ENCODE peak calls at places on chromosomes 1 and 21, in seven cellular contexts. One of them, this sample, is unnamed.

GRCh38 chr1:154972517-154973343 is 1.8 kb upstream of the CKS1B start:
- DNase-seq in Right ventricle myocardium superior: peak; percentile 68
- DNase-seq in AG04450: peak; percentile 86
- DNase-seq in MCF 10A: peak; percentile 100
- DNase-seq in NCI-H1694 treated with DMSO at 0.1 percent for 48 hours: no peak
- DNase-seq in activated CD4-positive, alpha-beta T cell treated with anti-CD3 and anti-CD28 coated beads, Interleukin-2, amount 50 U/mL, for 4 hours: no peak
- DNase-seq in type B pancreatic cell: no peak
- DNase-seq in this sample: peak; percentile 52

GRCh38 chr1:58249371-58249728 is 297.2 kb downstream of the OMA1 start:
- DNase-seq in MCF 10A: no peak
- DNase-seq in AG04450: no peak
- DNase-seq in NCI-H1694 treated with DMSO at 0.1 percent for 48 hours: no peak
- DNase-seq in activated CD4-positive, alpha-beta T cell treated with anti-CD3 and anti-CD28 coated beads, Interleukin-2, amount 50 U/mL, for 4 hours: no peak
- DNase-seq in Right ventricle myocardium superior: no peak
- DNase-seq in type B pancreatic cell: no peak
- DNase-seq in this sample: no peak

GRCh38 chr1:48853006-48853405 is 76.3 kb upstream of the BEND5 start:
- DNase-seq in NCI-H1694 treated with DMSO at 0.1 percent for 48 hours: no peak
- DNase-seq in Right ventricle myocardium superior: no peak
- DNase-seq in MCF 10A: peak; percentile 95
- DNase-seq in type B pancreatic cell: no peak
- DNase-seq in AG04450: peak; percentile 11
- DNase-seq in activated CD4-positive, alpha-beta T cell treated with anti-CD3 and anti-CD28 coated beads, Interleukin-2, amount 50 U/mL, for 4 hours: no peak
- DNase-seq in this sample: no peak

GRCh38 chr1:225977937-225978748 is 21.0 kb downstream of the SDE2 start:
- DNase-seq in Right ventricle myocardium superior: no peak
- DNase-seq in activated CD4-positive, alpha-beta T cell treated with anti-CD3 and anti-CD28 coated beads, Interleukin-2, amount 50 U/mL, for 4 hours: no peak
- DNase-seq in MCF 10A: no peak
- DNase-seq in type B pancreatic cell: no peak
- DNase-seq in AG04450: no peak
- DNase-seq in NCI-H1694 treated with DMSO at 0.1 percent for 48 hours: no peak
- DNase-seq in this sample: no peak

GRCh38 chr1:218304281-218305039 is 19.4 kb downstream of the RRP15 start:
- DNase-seq in activated CD4-positive, alpha-beta T cell treated with anti-CD3 and anti-CD28 coated beads, Interleukin-2, amount 50 U/mL, for 4 hours: no peak
- DNase-seq in type B pancreatic cell: no peak
- DNase-seq in NCI-H1694 treated with DMSO at 0.1 percent for 48 hours: peak; percentile 4
- DNase-seq in AG04450: no peak
- DNase-seq in Right ventricle myocardium superior: peak; percentile 83
- DNase-seq in MCF 10A: peak; percentile 34
- DNase-seq in this sample: peak; percentile 74

GRCh38 chr21:45532826-45533730 is 9.2 kb downstream of the SLC19A1 start:
- DNase-seq in type B pancreatic cell: peak; percentile 65
- DNase-seq in NCI-H1694 treated with DMSO at 0.1 percent for 48 hours: no peak
- DNase-seq in activated CD4-positive, alpha-beta T cell treated with anti-CD3 and anti-CD28 coated beads, Interleukin-2, amount 50 U/mL, for 4 hours: no peak
- DNase-seq in AG04450: no peak
- DNase-seq in MCF 10A: no peak
- DNase-seq in Right ventricle myocardium superior: peak; percentile 43
- DNase-seq in this sample: peak; percentile 15

GRCh38 chr1:154812911-154813816 is 56.9 kb downstream of the KCNN3 start:
- DNase-seq in activated CD4-positive, alpha-beta T cell treated with anti-CD3 and anti-CD28 coated beads, Interleukin-2, amount 50 U/mL, for 4 hours: no peak
- DNase-seq in AG04450: no peak
- DNase-seq in type B pancreatic cell: no peak
- DNase-seq in NCI-H1694 treated with DMSO at 0.1 percent for 48 hours: no peak
- DNase-seq in MCF 10A: peak; percentile 94
- DNase-seq in Right ventricle myocardium superior: peak; percentile 52
- DNase-seq in this sample: peak; percentile 56

GRCh38 chr1:245153645-245154428 is 948 bp upstream of the KIF26B start:
- DNase-seq in Right ventricle myocardium superior: no peak
- DNase-seq in type B pancreatic cell: peak; percentile 73
- DNase-seq in AG04450: no peak
- DNase-seq in activated CD4-positive, alpha-beta T cell treated with anti-CD3 and anti-CD28 coated beads, Interleukin-2, amount 50 U/mL, for 4 hours: no peak
- DNase-seq in MCF 10A: peak; percentile 33
- DNase-seq in NCI-H1694 treated with DMSO at 0.1 percent for 48 hours: peak; percentile 66
- DNase-seq in this sample: no peak

GRCh38 chr1:25111706-25112105 is 120.6 kb downstream of the SYF2 start:
- DNase-seq in NCI-H1694 treated with DMSO at 0.1 percent for 48 hours: no peak
- DNase-seq in type B pancreatic cell: no peak
- DNase-seq in MCF 10A: no peak
- DNase-seq in Right ventricle myocardium superior: no peak
- DNase-seq in activated CD4-positive, alpha-beta T cell treated with anti-CD3 and anti-CD28 coated beads, Interleukin-2, amount 50 U/mL, for 4 hours: no peak
- DNase-seq in AG04450: no peak
- DNase-seq in this sample: no peak

GRCh38 chr1:6627841-6628545 is 3.3 kb downstream of the THAP3 start:
- DNase-seq in Right ventricle myocardium superior: no peak
- DNase-seq in type B pancreatic cell: no peak
- DNase-seq in MCF 10A: no peak
- DNase-seq in NCI-H1694 treated with DMSO at 0.1 percent for 48 hours: no peak
- DNase-seq in AG04450: no peak
- DNase-seq in activated CD4-positive, alpha-beta T cell treated with anti-CD3 and anti-CD28 coated beads, Interleukin-2, amount 50 U/mL, for 4 hours: no peak
- DNase-seq in this sample: no peak

GRCh38 chr1:220881918-220882891 is 3.0 kb downstream of the HLX start:
- DNase-seq in MCF 10A: peak; percentile 53
- DNase-seq in NCI-H1694 treated with DMSO at 0.1 percent for 48 hours: no peak
- DNase-seq in activated CD4-positive, alpha-beta T cell treated with anti-CD3 and anti-CD28 coated beads, Interleukin-2, amount 50 U/mL, for 4 hours: no peak
- DNase-seq in Right ventricle myocardium superior: peak; percentile 59
- DNase-seq in type B pancreatic cell: no peak
- DNase-seq in AG04450: no peak
- DNase-seq in this sample: no peak

GRCh38 chr1:223147858-223148257 is 4.8 kb upstream of the TLR5 start:
- DNase-seq in MCF 10A: no peak
- DNase-seq in type B pancreatic cell: no peak
- DNase-seq in Right ventricle myocardium superior: no peak
- DNase-seq in NCI-H1694 treated with DMSO at 0.1 percent for 48 hours: peak; percentile 89
- DNase-seq in activated CD4-positive, alpha-beta T cell treated with anti-CD3 and anti-CD28 coated beads, Interleukin-2, amount 50 U/mL, for 4 hours: no peak
- DNase-seq in AG04450: no peak
- DNase-seq in this sample: no peak

GRCh38 chr1:23848673-23849616 is 19.1 kb downstream of the FUCA1 start:
- DNase-seq in AG04450: no peak
- DNase-seq in NCI-H1694 treated with DMSO at 0.1 percent for 48 hours: no peak
- DNase-seq in activated CD4-positive, alpha-beta T cell treated with anti-CD3 and anti-CD28 coated beads, Interleukin-2, amount 50 U/mL, for 4 hours: no peak
- DNase-seq in type B pancreatic cell: no peak
- DNase-seq in MCF 10A: no peak
- DNase-seq in Right ventricle myocardium superior: no peak
- DNase-seq in this sample: no peak

GRCh38 chr1:26921462-26922200 is at the start of gene NUDC:
- DNase-seq in AG04450: peak; percentile 90
- DNase-seq in NCI-H1694 treated with DMSO at 0.1 percent for 48 hours: peak; percentile 83
- DNase-seq in Right ventricle myocardium superior: peak; percentile 98
- DNase-seq in MCF 10A: peak; percentile 97
- DNase-seq in activated CD4-positive, alpha-beta T cell treated with anti-CD3 and anti-CD28 coated beads, Interleukin-2, amount 50 U/mL, for 4 hours: peak; percentile 92
- DNase-seq in type B pancreatic cell: peak; percentile 97
- DNase-seq in this sample: peak; percentile 97

GRCh38 chr1:111517464-111518225 is 14.2 kb upstream of the ADORA3 start:
- DNase-seq in AG04450: no peak
- DNase-seq in MCF 10A: no peak
- DNase-seq in activated CD4-positive, alpha-beta T cell treated with anti-CD3 and anti-CD28 coated beads, Interleukin-2, amount 50 U/mL, for 4 hours: no peak
- DNase-seq in type B pancreatic cell: no peak
- DNase-seq in Right ventricle myocardium superior: no peak
- DNase-seq in NCI-H1694 treated with DMSO at 0.1 percent for 48 hours: no peak
- DNase-seq in this sample: no peak

GRCh38 chr1:218380125-218380977 is 35.2 kb downstream of the TGFB2 start:
- DNase-seq in MCF 10A: peak; percentile 97
- DNase-seq in Right ventricle myocardium superior: no peak
- DNase-seq in NCI-H1694 treated with DMSO at 0.1 percent for 48 hours: no peak
- DNase-seq in activated CD4-positive, alpha-beta T cell treated with anti-CD3 and anti-CD28 coated beads, Interleukin-2, amount 50 U/mL, for 4 hours: no peak
- DNase-seq in AG04450: peak; percentile 72
- DNase-seq in type B pancreatic cell: no peak
- DNase-seq in this sample: no peak

GRCh38 chr1:229070168-229070567 is 200.7 kb upstream of the RAB4A start:
- DNase-seq in type B pancreatic cell: peak; percentile 66
- DNase-seq in activated CD4-positive, alpha-beta T cell treated with anti-CD3 and anti-CD28 coated beads, Interleukin-2, amount 50 U/mL, for 4 hours: no peak
- DNase-seq in Right ventricle myocardium superior: peak; percentile 91
- DNase-seq in AG04450: no peak
- DNase-seq in MCF 10A: peak; percentile 100
- DNase-seq in NCI-H1694 treated with DMSO at 0.1 percent for 48 hours: peak; percentile 13
- DNase-seq in this sample: peak; percentile 87

GRCh38 chr1:4367230-4367629 is 287.2 kb upstream of the AJAP1 start:
- DNase-seq in NCI-H1694 treated with DMSO at 0.1 percent for 48 hours: peak; percentile 76
- DNase-seq in type B pancreatic cell: no peak
- DNase-seq in Right ventricle myocardium superior: no peak
- DNase-seq in MCF 10A: no peak
- DNase-seq in AG04450: no peak
- DNase-seq in activated CD4-positive, alpha-beta T cell treated with anti-CD3 and anti-CD28 coated beads, Interleukin-2, amount 50 U/mL, for 4 hours: no peak
- DNase-seq in this sample: no peak

GRCh38 chr1:218476385-218476784 is 131.2 kb downstream of the TGFB2 start:
- DNase-seq in NCI-H1694 treated with DMSO at 0.1 percent for 48 hours: no peak
- DNase-seq in MCF 10A: peak; percentile 70
- DNase-seq in activated CD4-positive, alpha-beta T cell treated with anti-CD3 and anti-CD28 coated beads, Interleukin-2, amount 50 U/mL, for 4 hours: no peak
- DNase-seq in type B pancreatic cell: no peak
- DNase-seq in Right ventricle myocardium superior: no peak
- DNase-seq in AG04450: peak; percentile 66
- DNase-seq in this sample: no peak

GRCh38 chr1:236142358-236143103 is at the start of gene GPR137B:
- DNase-seq in AG04450: no peak
- DNase-seq in Right ventricle myocardium superior: peak; percentile 68
- DNase-seq in MCF 10A: peak; percentile 69
- DNase-seq in NCI-H1694 treated with DMSO at 0.1 percent for 48 hours: peak; percentile 55
- DNase-seq in type B pancreatic cell: no peak
- DNase-seq in activated CD4-positive, alpha-beta T cell treated with anti-CD3 and anti-CD28 coated beads, Interleukin-2, amount 50 U/mL, for 4 hours: peak; percentile 46
- DNase-seq in this sample: peak; percentile 55

GRCh38 chr1:41955461-41956159 is 36.9 kb upstream of the HIVEP3 start:
- DNase-seq in NCI-H1694 treated with DMSO at 0.1 percent for 48 hours: no peak
- DNase-seq in Right ventricle myocardium superior: no peak
- DNase-seq in MCF 10A: peak; percentile 73
- DNase-seq in AG04450: peak; percentile 61
- DNase-seq in activated CD4-positive, alpha-beta T cell treated with anti-CD3 and anti-CD28 coated beads, Interleukin-2, amount 50 U/mL, for 4 hours: no peak
- DNase-seq in type B pancreatic cell: no peak
- DNase-seq in this sample: no peak

GRCh38 chr21:44299458-44300261 is at the start of gene PFKL:
- DNase-seq in MCF 10A: peak; percentile 54
- DNase-seq in activated CD4-positive, alpha-beta T cell treated with anti-CD3 and anti-CD28 coated beads, Interleukin-2, amount 50 U/mL, for 4 hours: peak; percentile 23
- DNase-seq in NCI-H1694 treated with DMSO at 0.1 percent for 48 hours: no peak
- DNase-seq in type B pancreatic cell: no peak
- DNase-seq in Right ventricle myocardium superior: peak; percentile 83
- DNase-seq in AG04450: no peak
- DNase-seq in this sample: peak; percentile 79

GRCh38 chr1:17287377-17287776 is 20.6 kb upstream of the PADI4 start:
- DNase-seq in MCF 10A: peak; percentile 96
- DNase-seq in Right ventricle myocardium superior: no peak
- DNase-seq in type B pancreatic cell: no peak
- DNase-seq in NCI-H1694 treated with DMSO at 0.1 percent for 48 hours: no peak
- DNase-seq in activated CD4-positive, alpha-beta T cell treated with anti-CD3 and anti-CD28 coated beads, Interleukin-2, amount 50 U/mL, for 4 hours: no peak
- DNase-seq in AG04450: peak; percentile 47
- DNase-seq in this sample: no peak

GRCh38 chr1:181661569-181661968 is 178.3 kb downstream of the CACNA1E start:
- DNase-seq in AG04450: no peak
- DNase-seq in activated CD4-positive, alpha-beta T cell treated with anti-CD3 and anti-CD28 coated beads, Interleukin-2, amount 50 U/mL, for 4 hours: no peak
- DNase-seq in MCF 10A: no peak
- DNase-seq in type B pancreatic cell: no peak
- DNase-seq in NCI-H1694 treated with DMSO at 0.1 percent for 48 hours: no peak
- DNase-seq in Right ventricle myocardium superior: no peak
- DNase-seq in this sample: no peak

GRCh38 chr1:198680174-198680871 is 41.5 kb downstream of the PTPRC start:
- DNase-seq in Right ventricle myocardium superior: no peak
- DNase-seq in MCF 10A: no peak
- DNase-seq in activated CD4-positive, alpha-beta T cell treated with anti-CD3 and anti-CD28 coated beads, Interleukin-2, amount 50 U/mL, for 4 hours: no peak
- DNase-seq in AG04450: no peak
- DNase-seq in type B pancreatic cell: no peak
- DNase-seq in NCI-H1694 treated with DMSO at 0.1 percent for 48 hours: no peak
- DNase-seq in this sample: no peak

GRCh38 chr21:34499116-34499515 is 12.9 kb downstream of the KCNE1 start:
- DNase-seq in NCI-H1694 treated with DMSO at 0.1 percent for 48 hours: no peak
- DNase-seq in MCF 10A: peak; percentile 27
- DNase-seq in AG04450: no peak
- DNase-seq in activated CD4-positive, alpha-beta T cell treated with anti-CD3 and anti-CD28 coated beads, Interleukin-2, amount 50 U/mL, for 4 hours: no peak
- DNase-seq in Right ventricle myocardium superior: no peak
- DNase-seq in type B pancreatic cell: no peak
- DNase-seq in this sample: no peak

GRCh38 chr1:47644216-47644581 is 206.4 kb downstream of the FOXD2 start:
- DNase-seq in Right ventricle myocardium superior: no peak
- DNase-seq in activated CD4-positive, alpha-beta T cell treated with anti-CD3 and anti-CD28 coated beads, Interleukin-2, amount 50 U/mL, for 4 hours: no peak
- DNase-seq in type B pancreatic cell: no peak
- DNase-seq in MCF 10A: no peak
- DNase-seq in AG04450: no peak
- DNase-seq in NCI-H1694 treated with DMSO at 0.1 percent for 48 hours: no peak
- DNase-seq in this sample: no peak